ENCODE peak calls at places on chromosome 14, in five cellular contexts. One of them, this sample, is unnamed.

GRCh38 chr14:61284001-61284400 is 2.9 kb upstream of the TMEM30B start:
- DNase-seq in IMR-90: no peak
- DNase-seq in uterus: no peak
- DNase-seq in K562: no peak
- DNase-seq in BE2C: no peak
- DNase-seq in this sample: no peak

GRCh38 chr14:103002578-103003350 is 54.6 kb downstream of the CDC42BPB start:
- DNase-seq in IMR-90: no peak
- DNase-seq in uterus: no peak
- DNase-seq in K562: no peak
- DNase-seq in BE2C: no peak
- DNase-seq in this sample: no peak

GRCh38 chr14:94027566-94028449 is 1.7 kb downstream of the OTUB2 start:
- DNase-seq in IMR-90: no peak
- DNase-seq in uterus: no peak
- DNase-seq in K562: no peak
- DNase-seq in BE2C: no peak
- DNase-seq in this sample: no peak

GRCh38 chr14:96055065-96055752 is 16.0 kb downstream of the C14orf132 start:
- DNase-seq in IMR-90: peak; percentile 35
- DNase-seq in uterus: no peak
- DNase-seq in K562: no peak
- DNase-seq in BE2C: peak; percentile 21
- DNase-seq in this sample: no peak

GRCh38 chr14:103070971-103071542 is 13.0 kb upstream of the LBHD2 start:
- DNase-seq in IMR-90: no peak
- DNase-seq in uterus: no peak
- DNase-seq in K562: no peak
- DNase-seq in BE2C: no peak
- DNase-seq in this sample: no peak

GRCh38 chr14:21467620-21468019 is 9.1 kb downstream of the RAB2B start:
- DNase-seq in IMR-90: peak; percentile 98
- DNase-seq in uterus: no peak
- DNase-seq in K562: no peak
- DNase-seq in BE2C: no peak
- DNase-seq in this sample: no peak

GRCh38 chr14:75985618-75986438 is at the start of gene IFT43:
- DNase-seq in IMR-90: peak; percentile 74
- DNase-seq in uterus: peak; percentile 95
- DNase-seq in K562: peak; percentile 74
- DNase-seq in BE2C: peak; percentile 78
- DNase-seq in this sample: peak; percentile 83

GRCh38 chr14:39034481-39035296 is 68.3 kb downstream of the SEC23A start:
- DNase-seq in IMR-90: no peak
- DNase-seq in uterus: no peak
- DNase-seq in K562: peak; percentile 15
- DNase-seq in BE2C: peak; percentile 67
- DNase-seq in this sample: no peak

GRCh38 chr14:56587701-56588100 is 8.1 kb downstream of the TMEM260 start:
- DNase-seq in IMR-90: no peak
- DNase-seq in uterus: no peak
- DNase-seq in K562: no peak
- DNase-seq in BE2C: no peak
- DNase-seq in this sample: no peak

GRCh38 chr14:21101802-21102413 is 1.0 kb downstream of the TMEM253 start:
- DNase-seq in IMR-90: no peak
- DNase-seq in uterus: no peak
- DNase-seq in K562: peak; percentile 36
- DNase-seq in BE2C: no peak
- DNase-seq in this sample: no peak

GRCh38 chr14:102206901-102207300 is 67.2 kb downstream of the WDR20 start:
- DNase-seq in IMR-90: no peak
- DNase-seq in uterus: no peak
- DNase-seq in K562: no peak
- DNase-seq in BE2C: peak; percentile 44
- DNase-seq in this sample: peak; percentile 28

GRCh38 chr14:34817768-34818167 is 57.4 kb downstream of the BAZ1A start:
- DNase-seq in IMR-90: no peak
- DNase-seq in uterus: no peak
- DNase-seq in K562: no peak
- DNase-seq in BE2C: no peak
- DNase-seq in this sample: no peak

GRCh38 chr14:97283450-97284230 is 486.5 kb downstream of the VRK1 start:
- DNase-seq in IMR-90: no peak
- DNase-seq in uterus: no peak
- DNase-seq in K562: no peak
- DNase-seq in BE2C: no peak
- DNase-seq in this sample: no peak

GRCh38 chr14:65419593-65420252 is 7.2 kb downstream of the FUT8 start:
- DNase-seq in IMR-90: no peak
- DNase-seq in uterus: no peak
- DNase-seq in K562: no peak
- DNase-seq in BE2C: no peak
- DNase-seq in this sample: no peak

GRCh38 chr14:77249286-77249685 is 21.7 kb downstream of the NGB start:
- DNase-seq in IMR-90: no peak
- DNase-seq in uterus: no peak
- DNase-seq in K562: no peak
- DNase-seq in BE2C: no peak
- DNase-seq in this sample: no peak

GRCh38 chr14:30559638-30560071 is 697 bp downstream of the G2E3 start:
- DNase-seq in IMR-90: peak; percentile 42
- DNase-seq in uterus: no peak
- DNase-seq in K562: peak; percentile 15
- DNase-seq in BE2C: no peak
- DNase-seq in this sample: peak; percentile 30

GRCh38 chr14:66043921-66044320 is 442.2 kb upstream of the CCDC196 start:
- DNase-seq in IMR-90: no peak
- DNase-seq in uterus: no peak
- DNase-seq in K562: no peak
- DNase-seq in BE2C: no peak
- DNase-seq in this sample: no peak

GRCh38 chr14:104293231-104293841 is 154.9 kb downstream of the KIF26A start:
- DNase-seq in IMR-90: no peak
- DNase-seq in uterus: no peak
- DNase-seq in K562: no peak
- DNase-seq in BE2C: peak; percentile 37
- DNase-seq in this sample: peak; percentile 11

GRCh38 chr14:32435411-32435810 is 106.3 kb downstream of the AKAP6 start:
- DNase-seq in IMR-90: no peak
- DNase-seq in uterus: no peak
- DNase-seq in K562: no peak
- DNase-seq in BE2C: no peak
- DNase-seq in this sample: no peak

GRCh38 chr14:74973003-74973614 is 17.7 kb upstream of the PGF start:
- DNase-seq in IMR-90: peak; percentile 44
- DNase-seq in uterus: peak; percentile 49
- DNase-seq in K562: no peak
- DNase-seq in BE2C: no peak
- DNase-seq in this sample: no peak

GRCh38 chr14:77148510-77149231 is 7.1 kb upstream of the ZDHHC22 start:
- DNase-seq in IMR-90: no peak
- DNase-seq in uterus: no peak
- DNase-seq in K562: peak; percentile 59
- DNase-seq in BE2C: no peak
- DNase-seq in this sample: no peak

GRCh38 chr14:29222671-29223268 is 456.2 kb downstream of the FOXG1 start:
- DNase-seq in IMR-90: peak; percentile 73
- DNase-seq in uterus: no peak
- DNase-seq in K562: no peak
- DNase-seq in BE2C: no peak
- DNase-seq in this sample: peak; percentile 46

GRCh38 chr14:76201162-76201561 is 49.4 kb downstream of the GPATCH2L start:
- DNase-seq in IMR-90: peak; percentile 98
- DNase-seq in uterus: no peak
- DNase-seq in K562: no peak
- DNase-seq in BE2C: no peak
- DNase-seq in this sample: no peak

GRCh38 chr14:33307691-33308369 is 369.2 kb downstream of the NPAS3 start:
- DNase-seq in IMR-90: no peak
- DNase-seq in uterus: peak; percentile 20
- DNase-seq in K562: no peak
- DNase-seq in BE2C: peak; percentile 77
- DNase-seq in this sample: no peak

GRCh38 chr14:104686624-104687517 is 2.5 kb upstream of the INF2 start:
- DNase-seq in IMR-90: no peak
- DNase-seq in uterus: peak; percentile 17
- DNase-seq in K562: no peak
- DNase-seq in BE2C: no peak
- DNase-seq in this sample: no peak

GRCh38 chr14:64673748-64674147 is 30.5 kb upstream of the PLEKHG3 start:
- DNase-seq in IMR-90: no peak
- DNase-seq in uterus: no peak
- DNase-seq in K562: no peak
- DNase-seq in BE2C: no peak
- DNase-seq in this sample: no peak

GRCh38 chr14:92436115-92436776 is 77.3 kb upstream of the RIN3 start:
- DNase-seq in IMR-90: no peak
- DNase-seq in uterus: no peak
- DNase-seq in K562: no peak
- DNase-seq in BE2C: no peak
- DNase-seq in this sample: no peak

GRCh38 chr14:89378119-89378518 is 38.9 kb downstream of the FOXN3 start:
- DNase-seq in IMR-90: peak; percentile 93
- DNase-seq in uterus: no peak
- DNase-seq in K562: no peak
- DNase-seq in BE2C: peak; percentile 49
- DNase-seq in this sample: no peak

GRCh38 chr14:59511916-59512530 is 27.7 kb downstream of the JKAMP start:
- DNase-seq in IMR-90: no peak
- DNase-seq in uterus: no peak
- DNase-seq in K562: peak; percentile 27
- DNase-seq in BE2C: peak; percentile 41
- DNase-seq in this sample: peak; percentile 57

GRCh38 chr14:96040836-96041371 is 1.7 kb downstream of the C14orf132 start:
- DNase-seq in IMR-90: peak; percentile 66
- DNase-seq in uterus: no peak
- DNase-seq in K562: no peak
- DNase-seq in BE2C: no peak
- DNase-seq in this sample: no peak

GRCh38 chr14:67253076-67253635 is 11.9 kb downstream of the PALS1 start:
- DNase-seq in IMR-90: no peak
- DNase-seq in uterus: no peak
- DNase-seq in K562: no peak
- DNase-seq in BE2C: no peak
- DNase-seq in this sample: no peak

GRCh38 chr14:104878582-104878981 is 13.5 kb downstream of the CEP170B start:
- DNase-seq in IMR-90: no peak
- DNase-seq in uterus: no peak
- DNase-seq in K562: no peak
- DNase-seq in BE2C: peak; percentile 55
- DNase-seq in this sample: peak; percentile 92

GRCh38 chr14:104213301-104214034 is 75.1 kb downstream of the KIF26A start:
- DNase-seq in IMR-90: no peak
- DNase-seq in uterus: no peak
- DNase-seq in K562: no peak
- DNase-seq in BE2C: no peak
- DNase-seq in this sample: no peak

GRCh38 chr14:89139404-89140247 is 277.4 kb downstream of the FOXN3 start:
- DNase-seq in IMR-90: no peak
- DNase-seq in uterus: no peak
- DNase-seq in K562: no peak
- DNase-seq in BE2C: no peak
- DNase-seq in this sample: no peak

GRCh38 chr14:97210202-97210601 is 413.0 kb downstream of the VRK1 start:
- DNase-seq in IMR-90: no peak
- DNase-seq in uterus: no peak
- DNase-seq in K562: no peak
- DNase-seq in BE2C: no peak
- DNase-seq in this sample: no peak

GRCh38 chr14:30958555-30959407 is 66.7 kb upstream of the AP4S1 start:
- DNase-seq in IMR-90: no peak
- DNase-seq in uterus: no peak
- DNase-seq in K562: no peak
- DNase-seq in BE2C: no peak
- DNase-seq in this sample: no peak

GRCh38 chr14:65772901-65773574 is 360.5 kb downstream of the FUT8 start:
- DNase-seq in IMR-90: no peak
- DNase-seq in uterus: no peak
- DNase-seq in K562: no peak
- DNase-seq in BE2C: no peak
- DNase-seq in this sample: no peak

GRCh38 chr14:36935976-36936678 is 236.3 kb downstream of the SLC25A21 start:
- DNase-seq in IMR-90: peak; percentile 4
- DNase-seq in uterus: no peak
- DNase-seq in K562: no peak
- DNase-seq in BE2C: no peak
- DNase-seq in this sample: no peak

DNA sequence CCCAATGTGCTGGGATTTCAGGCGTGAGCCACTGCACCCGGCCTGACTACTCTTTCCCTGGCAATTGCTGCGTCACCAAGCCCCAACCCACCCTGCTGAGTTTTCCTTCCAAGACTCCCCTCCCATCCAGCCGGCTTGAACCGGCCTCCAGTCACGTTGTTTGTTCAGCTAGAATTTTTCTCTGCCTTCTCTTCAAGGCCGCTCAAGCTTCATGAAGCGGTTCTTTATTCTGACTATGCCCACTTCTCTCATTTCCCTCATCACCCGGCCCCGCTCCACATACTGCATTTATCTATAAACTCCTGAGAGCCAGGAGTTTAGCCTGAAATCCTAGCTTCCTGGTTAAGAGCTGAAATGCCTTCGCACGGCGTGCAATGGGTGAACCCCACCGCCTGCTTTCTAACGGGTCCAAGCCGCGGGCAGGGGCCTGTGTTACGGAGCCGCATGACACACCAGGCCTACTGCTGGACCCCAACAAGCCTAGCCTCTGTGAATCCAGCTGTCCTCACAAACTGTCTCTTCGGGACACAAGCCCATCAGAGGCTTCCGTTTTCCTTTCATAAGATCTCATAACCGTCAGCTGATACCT is 999 bp upstream of the DCAF4 start:
- DNase-seq in IMR-90: no peak
- DNase-seq in uterus: no peak
- DNase-seq in K562: peak; percentile 76
- DNase-seq in BE2C: no peak
- DNase-seq in this sample: no peak
- H3K4me3 ChIP-seq in IMR-90: no peak overlapping the region
- H3K4me3 ChIP-seq in uterus: no peak overlapping the region
- H3K4me3 ChIP-seq in K562: peak overlapping the region; percentile 90
- H3K4me3 ChIP-seq in BE2C: peak overlapping the region; percentile 96
- H3K4me3 ChIP-seq in this sample: peak overlapping the region; percentile 52

GRCh38 chr14:91297081-91297711 is 52.7 kb upstream of the GPR68 start:
- DNase-seq in IMR-90: no peak
- DNase-seq in uterus: no peak
- DNase-seq in K562: no peak
- DNase-seq in BE2C: no peak
- DNase-seq in this sample: no peak
- H3K36me3 ChIP-seq in IMR-90: no peaks in the 10 kb centered on the region
- H3K36me3 ChIP-seq in uterus: no peaks in the 10 kb centered on the region
- H3K36me3 ChIP-seq in K562: peaks cover 53% of the 10 kb centered on the region
- H3K36me3 ChIP-seq in BE2C: no peaks in the 10 kb centered on the region
- H3K36me3 ChIP-seq in this sample: peaks cover 87% of the 10 kb centered on the region

GRCh38 chr14:101039031-101039754 is 135.7 kb upstream of the RTL1 start:
- DNase-seq in IMR-90: no peak
- DNase-seq in uterus: no peak
- DNase-seq in K562: no peak
- DNase-seq in BE2C: no peak
- DNase-seq in this sample: no peak
- H3K27me3 ChIP-seq in IMR-90: no peaks in the 10 kb centered on the region
- H3K27me3 ChIP-seq in uterus: no peaks in the 10 kb centered on the region
- H3K27me3 ChIP-seq in K562: no peaks in the 10 kb centered on the region
- H3K27me3 ChIP-seq in BE2C: no peaks in the 10 kb centered on the region
- H3K27me3 ChIP-seq in this sample: peaks cover 64% of the 10 kb centered on the region

GRCh38 chr14:85529803-85530574 is at the start of gene FLRT2:
- DNase-seq in IMR-90: peak; percentile 44
- DNase-seq in uterus: peak; percentile 30
- DNase-seq in K562: no peak
- DNase-seq in BE2C: no peak
- DNase-seq in this sample: peak; percentile 30
- H3K4me3 ChIP-seq in IMR-90: peak within 1 kb of the TSS; percentile 67
- H3K4me3 ChIP-seq in uterus: peak within 1 kb of the TSS; percentile 57
- H3K4me3 ChIP-seq in K562: no peak within 1 kb of the TSS
- H3K4me3 ChIP-seq in BE2C: no peak within 1 kb of the TSS
- H3K4me3 ChIP-seq in this sample: peak within 1 kb of the TSS; percentile 84

This sample was measured in WERI-Rb-1.